ENCODE peak calls at places on chromosomes 5 and 9, in six cellular contexts. Z, A, G, R, Y and D are unnamed samples.

GRCh38 chr9:18405240-18405639 is 68.7 kb upstream of the ADAMTSL1 start:
- DNase-seq in Z (no peak), A (no peak), G (no peak), R (no peak), Y (no peak), D (no peak)

GRCh38 chr5:149166128-149166527 is 24.8 kb downstream of the ABLIM3 start:
- DNase-seq in Z (no peak), A (no peak), G (no peak), R (no peak), Y (no peak), D (no peak)

GRCh38 chr5:10513501-10514442 is 50.1 kb upstream of the ANKRD33B start:
- DNase-seq in Z (no peak), A (no peak), G (no peak), R (peak), Y (no peak), D (no peak)

GRCh38 chr5:38400365-38400764 is 142.0 kb downstream of the EGFLAM start:
- DNase-seq in Z (no peak), A (no peak), G (no peak), R (no peak), Y (no peak), D (no peak)

GRCh38 chr9:76143834-76144233 is 250.4 kb downstream of the RFK start:
- DNase-seq in Z (no peak), A (no peak), G (no peak), R (no peak), Y (no peak), D (no peak)

GRCh38 chr5:159104759-159105317 is 5.1 kb upstream of the EBF1 start:
- DNase-seq in Z (no peak), A (no peak), G (no peak), R (no peak), Y (no peak), D (no peak)

GRCh38 chr5:73143716-73144115 is 23.3 kb downstream of the TMEM171 start:
- DNase-seq in Z (no peak), A (no peak), G (no peak), R (no peak), Y (no peak), D (no peak)

GRCh38 chr5:179327026-179327735 is 18.1 kb downstream of the ADAMTS2 start:
- DNase-seq in Z (no peak), A (peak), G (no peak), R (no peak), Y (no peak), D (no peak)

GRCh38 chr9:29906065-29906464 is 2332.8 kb upstream of the C9orf72 start:
- DNase-seq in Z (no peak), A (no peak), G (no peak), R (no peak), Y (no peak), D (no peak)

GRCh38 chr9:27352457-27353188 is 55.7 kb upstream of the EQTN start:
- DNase-seq in Z (no peak), A (no peak), G (no peak), R (no peak), Y (no peak), D (no peak)

GRCh38 chr9:28212979-28213378 is 639.7 kb upstream of the C9orf72 start:
- DNase-seq in Z (no peak), A (no peak), G (no peak), R (no peak), Y (no peak), D (no peak)

GRCh38 chr5:139711067-139711851 is 63.1 kb downstream of the CXXC5 start:
- DNase-seq in Z (no peak), A (no peak), G (no peak), R (peak), Y (peak), D (no peak)

GRCh38 chr5:168931638-168932345 is 352.6 kb upstream of the PANK3 start:
- DNase-seq in Z (no peak), A (no peak), G (no peak), R (no peak), Y (no peak), D (no peak)

GRCh38 chr9:36148652-36149051 is 12.1 kb downstream of the GLIPR2 start:
- DNase-seq in Z (peak), A (peak), G (peak), R (no peak), Y (peak), D (peak)

GRCh38 chr5:73170522-73170921 is 2.5 kb upstream of the TMEM174 start:
- DNase-seq in Z (no peak), A (no peak), G (no peak), R (peak), Y (no peak), D (no peak)

GRCh38 chr9:137312852-137313325 is 10.8 kb upstream of the NRARP start:
- DNase-seq in Z (peak), A (no peak), G (no peak), R (no peak), Y (no peak), D (no peak)

GRCh38 chr9:117034862-117035261 is 347.8 kb downstream of the TRIM32 start:
- DNase-seq in Z (no peak), A (no peak), G (no peak), R (no peak), Y (no peak), D (no peak)

GRCh38 chr9:114386886-114387677 is 700 bp downstream of the AKNA start:
- DNase-seq in Z (no peak), A (peak), G (no peak), R (no peak), Y (peak), D (no peak)

GRCh38 chr5:118611332-118611945 is 376.9 kb downstream of the DTWD2 start:
- DNase-seq in Z (no peak), A (no peak), G (no peak), R (peak), Y (no peak), D (no peak)

GRCh38 chr9:121541945-121542344 is 42.3 kb upstream of the GGTA1 start:
- DNase-seq in Z (no peak), A (no peak), G (no peak), R (no peak), Y (no peak), D (no peak)

GRCh38 chr5:150065886-150066285 is 20.5 kb downstream of the CSF1R start:
- DNase-seq in Z (no peak), A (peak), G (no peak), R (no peak), Y (no peak), D (peak)

GRCh38 chr5:147539053-147539452 is 29.2 kb upstream of the DPYSL3 start:
- DNase-seq in Z (no peak), A (no peak), G (no peak), R (no peak), Y (no peak), D (no peak)

GRCh38 chr5:151770383-151771258 is 1.1 kb upstream of the G3BP1 start:
- DNase-seq in Z (peak), A (peak), G (peak), R (peak), Y (no peak), D (no peak)

GRCh38 chr9:136902259-136902821 is 16.0 kb downstream of the TRAF2 start:
- DNase-seq in Z (peak), A (peak), G (peak), R (no peak), Y (peak), D (peak)

GRCh38 chr5:111582962-111583669 is 70.8 kb upstream of the STARD4 start:
- DNase-seq in Z (no peak), A (no peak), G (no peak), R (no peak), Y (no peak), D (no peak)

GRCh38 chr5:150131978-150132694 is 23.5 kb downstream of the PDGFRB start:
- DNase-seq in Z (no peak), A (no peak), G (no peak), R (no peak), Y (no peak), D (no peak)

GRCh38 chr5:56476487-56476856 is 243.3 kb upstream of the ANKRD55 start:
- DNase-seq in Z (no peak), A (no peak), G (no peak), R (no peak), Y (no peak), D (no peak)

GRCh38 chr5:149079883-149080282 is 17.0 kb upstream of the SH3TC2 start:
- DNase-seq in Z (no peak), A (no peak), G (no peak), R (no peak), Y (no peak), D (no peak)

GRCh38 chr5:30968971-30969370 is 224.5 kb upstream of the CDH6 start:
- DNase-seq in Z (no peak), A (no peak), G (no peak), R (no peak), Y (no peak), D (no peak)

GRCh38 chr5:68962632-68963484 is 131.0 kb upstream of the SLC30A5 start:
- DNase-seq in Z (peak), A (no peak), G (no peak), R (peak), Y (no peak), D (no peak)

GRCh38 chr5:36305571-36306326 is 4.0 kb upstream of the RANBP3L start:
- DNase-seq in Z (peak), A (peak), G (no peak), R (peak), Y (no peak), D (no peak)

GRCh38 chr9:5876711-5877110 is 14.0 kb upstream of the MLANA start:
- DNase-seq in Z (no peak), A (no peak), G (no peak), R (no peak), Y (no peak), D (no peak)

GRCh38 chr9:19894975-19895374 is 106.1 kb upstream of the SLC24A2 start:
- DNase-seq in Z (no peak), A (no peak), G (no peak), R (no peak), Y (no peak), D (no peak)